ENCODE peak calls at places on chromosomes 7 and 10, in eight cellular contexts. R is fibroblast of lung, W is adrenal gland, Z is cardiac muscle cell, F is colonic mucosa, Q is body of pancreas, E is GM23248, I is lower lobe of right lung. K is an unnamed sample. For H3K27me3 and H3K4me1, the result is how much of the 10 kb centered on the place peaks cover.

GRCh38 chr7:127487381-127487780 is 94.9 kb upstream of the ZNF800 start:
- DNase-seq in W (no peak), R (no peak), I (no peak), Z (no peak), E (no peak), Q (no peak), F (no peak), K (no peak)

GRCh38 chr7:143296686-143297085 is 8.5 kb downstream of the CASP2 start:
- DNase-seq in R (no peak), Z (no peak), Q (no peak), E (no peak), W (no peak), I (no peak), F (no peak), K (no peak)

GRCh38 chr10:78332699-78333098 is 299.0 kb downstream of the RPS24 start:
- DNase-seq in W (no peak), Z (no peak), I (no peak), F (peak), Q (no peak), E (no peak), R (no peak), K (no peak)

GRCh38 chr7:27459021-27459728 is 203.5 kb downstream of the HIBADH start:
- DNase-seq in Q (no peak), I (no peak), Z (no peak), W (peak), R (no peak), E (peak), F (no peak), K (no peak)

GRCh38 chr7:2325028-2325625 is 10.9 kb upstream of the SNX8 start:
- DNase-seq in Q (no peak), E (no peak), Z (no peak), R (no peak), W (peak), F (no peak), I (no peak), K (no peak)

GRCh38 chr10:100419911-100420449 is 42.8 kb upstream of the WNT8B start:
- DNase-seq in W (no peak), E (no peak), F (no peak), Q (no peak), Z (no peak), I (no peak), R (no peak), K (no peak)

GRCh38 chr7:157929671-157930070 is 592.9 kb downstream of the DNAJB6 start:
- DNase-seq in R (no peak), F (no peak), Q (no peak), I (no peak), E (no peak), Z (no peak), W (no peak), K (no peak)

GRCh38 chr7:81284576-81284975 is 365.7 kb upstream of the SEMA3C start:
- DNase-seq in Q (no peak), E (peak), R (peak), F (no peak), Z (no peak), W (no peak), I (no peak), K (no peak)

GRCh38 chr10:89604200-89604599 is 40.8 kb downstream of the PANK1 start:
- DNase-seq in I (no peak), F (no peak), E (no peak), R (no peak), Q (no peak), Z (no peak), W (no peak), K (no peak)

GRCh38 chr10:73802276-73802991 is 9.0 kb downstream of the NDST2 start:
- DNase-seq in E (peak), R (no peak), F (no peak), I (no peak), Z (no peak), W (no peak), Q (no peak), K (peak)

GRCh38 chr7:111265394-111265793 is 174.5 kb downstream of the LRRN3 start:
- DNase-seq in I (no peak), E (no peak), R (no peak), W (no peak), Z (no peak), F (no peak), Q (no peak), K (no peak)

GRCh38 chr7:94182066-94182465 is 177.9 kb upstream of the BET1 start:
- DNase-seq in Z (no peak), W (no peak), Q (no peak), F (no peak), I (no peak), R (peak), E (peak), K (no peak)

GRCh38 chr7:27547401-27547800 is 115.3 kb downstream of the HIBADH start:
- DNase-seq in I (no peak), Q (no peak), Z (no peak), F (no peak), R (peak), E (peak), W (no peak), K (no peak)

GRCh38 chr10:119245272-119245671 is 37.9 kb downstream of the GRK5 start:
- DNase-seq in Q (no peak), I (no peak), R (no peak), Z (no peak), W (no peak), F (no peak), E (no peak), K (no peak)

GRCh38 chr10:7484456-7485266 is 73.8 kb upstream of the SFMBT2 start:
- DNase-seq in F (peak), R (no peak), W (peak), Z (no peak), E (no peak), I (no peak), Q (no peak), K (no peak)

GRCh38 chr10:107924458-107924857 is 760.0 kb upstream of the SORCS1 start:
- DNase-seq in I (no peak), F (no peak), W (no peak), R (no peak), Q (no peak), E (no peak), Z (no peak), K (no peak)

GRCh38 chr7:96361116-96361857 is 39.4 kb upstream of the SLC25A13 start:
- DNase-seq in F (no peak), W (no peak), R (no peak), E (no peak), Z (no peak), Q (no peak), I (no peak), K (no peak)

GRCh38 chr7:19971941-19972340 is 198.5 kb upstream of the TMEM196 start:
- DNase-seq in F (no peak), Q (no peak), R (peak), E (no peak), I (no peak), W (no peak), Z (no peak), K (no peak)

GRCh38 chr7:140039071-140039470 is 23.7 kb downstream of the PARP12 start:
- DNase-seq in W (no peak), F (no peak), Z (no peak), R (no peak), E (no peak), I (no peak), Q (no peak), K (no peak)

GRCh38 chr10:110774069-110775021 is 97.4 kb upstream of the PDCD4 start:
- DNase-seq in Z (no peak), F (no peak), R (peak), I (no peak), W (peak), Q (no peak), E (peak), K (no peak)

GRCh38 chr7:127532151-127532550 is 53.2 kb downstream of the GCC1 start:
- DNase-seq in R (no peak), Q (no peak), E (no peak), W (peak), F (no peak), Z (no peak), I (no peak), K (no peak)

GRCh38 chr7:155269766-155270585 is 27.7 kb upstream of the INSIG1 start:
- DNase-seq in F (no peak), E (no peak), Q (no peak), I (no peak), Z (no peak), R (no peak), W (no peak), K (no peak)

GRCh38 chr10:33521062-33521461 is 186.6 kb upstream of the NRP1 start:
- DNase-seq in Q (no peak), W (no peak), I (no peak), Z (no peak), F (no peak), E (peak), R (peak), K (no peak)

GRCh38 chr10:95423327-95424005 is 132.7 kb upstream of the PDLIM1 start:
- DNase-seq in W (no peak), R (no peak), I (no peak), Z (no peak), F (no peak), Q (no peak), E (no peak), K (no peak)

GRCh38 chr7:47720141-47720906 is 138.4 kb upstream of the TNS3 start:
- DNase-seq in W (peak), Q (peak), F (no peak), Z (no peak), I (no peak), R (peak), E (peak), K (peak)

GRCh38 chr10:32413513-32413912 is 32.4 kb upstream of the CCDC7 start:
- DNase-seq in I (no peak), R (peak), F (no peak), W (peak), E (peak), Z (no peak), Q (no peak), K (no peak)

GRCh38 chr7:105782391-105783063 is 93.9 kb downstream of the ATXN7L1 start:
- DNase-seq in E (peak), Q (no peak), I (no peak), Z (no peak), F (no peak), R (peak), W (peak), K (no peak)

GRCh38 chr7:8065356-8065813 is 96.8 kb downstream of the GLCCI1 start:
- DNase-seq in I (no peak), R (peak), E (peak), W (no peak), Q (no peak), Z (no peak), F (no peak), K (no peak)

GRCh38 chr7:77456711-77457110 is 40.6 kb upstream of the GSAP start:
- DNase-seq in E (no peak), Z (no peak), W (no peak), F (no peak), Q (no peak), R (no peak), I (no peak), K (no peak)

GRCh38 chr10:17257466-17258321 is 29.7 kb downstream of the VIM start:
- DNase-seq in Q (peak), F (peak), R (peak), W (peak), Z (peak), I (no peak), E (peak), K (no peak)

GRCh38 chr10:133476641-133476990 is 22.9 kb downstream of the SCART1 start:
- DNase-seq in W (no peak), I (no peak), R (no peak), Q (no peak), E (no peak), Z (no peak), F (no peak), K (no peak)

DNA sequence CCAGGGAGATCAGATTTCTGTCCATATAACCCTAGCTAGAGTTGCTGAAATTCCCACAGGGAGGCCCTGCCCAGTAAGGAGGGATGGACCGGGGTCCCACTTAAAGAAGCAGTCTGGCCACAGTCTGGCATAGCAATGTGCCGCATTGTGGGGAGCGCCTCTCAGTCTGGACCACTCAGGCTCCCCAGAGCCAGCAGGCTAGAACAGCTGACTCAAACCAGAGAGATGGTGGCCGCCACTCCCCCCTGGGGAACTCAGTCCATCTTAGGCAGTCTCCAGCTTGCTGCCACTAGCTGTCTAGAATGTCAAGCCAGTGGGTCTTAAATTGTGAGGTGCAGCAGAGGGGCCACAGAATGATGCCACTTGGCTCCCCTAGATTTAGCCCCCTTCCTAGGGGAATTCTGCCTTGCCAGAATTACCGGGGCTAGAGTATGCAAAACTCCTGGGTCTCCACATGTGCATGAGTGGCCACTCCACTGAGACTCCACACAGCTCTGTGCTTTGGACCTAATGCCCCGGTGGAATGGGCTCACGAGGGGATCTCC is 133.3 kb upstream of the LANCL2 start:
- DNase-seq in F (no peak), E (no peak), R (no peak), W (no peak), I (no peak), Q (no peak), Z (no peak), K (no peak)
- H3K27me3 ChIP-seq in F (under half), E (under half), R (under half), W (under half), I (under half), Q (under half), Z (under half), K (under half)

DNA sequence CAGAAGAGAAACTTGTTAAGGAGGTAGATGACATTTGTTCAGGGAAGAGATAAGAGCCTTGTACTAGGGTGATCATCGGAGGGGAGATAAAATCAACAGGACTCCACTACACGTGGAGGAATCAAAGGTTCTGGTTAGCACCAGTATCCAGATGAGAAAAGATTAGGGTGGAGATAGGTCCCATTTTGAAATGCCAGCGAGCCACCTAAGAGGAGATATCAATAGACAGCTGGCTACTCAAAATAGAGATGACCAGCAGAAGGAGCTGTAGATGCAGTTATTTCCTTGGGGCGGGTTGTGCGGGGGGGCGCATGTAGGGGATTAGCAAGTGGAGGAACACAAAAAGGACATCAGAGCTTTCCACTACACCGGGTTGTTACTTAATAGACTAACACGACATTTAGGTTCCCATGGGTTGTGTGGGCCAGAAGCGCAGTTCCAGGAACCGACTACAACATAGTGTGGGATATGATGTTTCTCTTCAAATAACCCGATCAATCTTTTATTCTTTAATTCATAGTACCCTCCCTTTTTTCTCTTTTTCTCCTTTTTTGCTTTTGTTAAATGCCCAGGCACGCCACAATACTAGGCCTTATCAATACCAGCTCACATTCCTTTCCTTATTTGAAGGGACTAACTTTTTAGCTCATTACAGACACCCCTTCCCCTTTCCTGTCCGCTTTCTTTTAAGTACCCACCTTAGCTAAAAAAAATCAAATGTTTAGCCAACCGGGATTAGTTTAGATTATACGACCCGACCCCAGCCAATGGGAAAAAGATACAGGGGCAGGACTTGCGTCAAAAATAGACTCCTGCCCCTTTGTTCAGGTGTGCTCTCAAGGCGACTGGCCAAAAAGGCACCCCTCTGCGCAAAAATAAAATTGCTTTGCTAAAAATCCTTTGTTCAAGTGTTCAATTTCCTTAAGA is 2.0 kb upstream of the KIF11 start:
- DNase-seq in F (peak), W (peak), Q (no peak), E (peak), I (peak), Z (peak), R (peak), K (peak)
- H3K4me3 ChIP-seq in F (peak), W (no peak), Q (peak), E (peak), I (peak), Z (peak), R (peak), K (peak)

GRCh38 chr10:102779680-102780079 is 35.9 kb downstream of the WBP1L start:
- DNase-seq in I (no peak), F (no peak), W (no peak), Q (no peak), Z (no peak), R (peak), E (peak), K (no peak)
- H3K4me1 ChIP-seq in I (half or more), F (under half), W (half or more), Q (half or more), Z (half or more), R (under half), E (half or more), K (half or more)

GRCh38 chr10:97196213-97197029 is 10.7 kb upstream of the SLIT1 start:
- DNase-seq in I (peak), W (peak), R (peak), E (peak), Q (peak), Z (peak), F (peak), K (peak)

GRCh38 chr10:97197030-97197500 is 11.3 kb upstream of the SLIT1 start:
- DNase-seq in Z (no peak), R (no peak), W (no peak), I (no peak), Q (no peak), E (peak), F (no peak), K (no peak)

GRCh38 chr10:97195654-97196212 is 10.0 kb upstream of the SLIT1 start:
- DNase-seq in W (no peak), Z (no peak), E (no peak), R (no peak), F (no peak), I (no peak), Q (no peak), K (no peak)

GRCh38 chr10:97190452-97190851 is 4.7 kb upstream of the SLIT1 start:
- DNase-seq in E (no peak), Z (no peak), Q (no peak), I (no peak), R (no peak), F (no peak), W (no peak), K (no peak)

GRCh38 chr10:97192952-97193435 is 7.2 kb upstream of the SLIT1 start:
- DNase-seq in W (no peak), F (no peak), E (no peak), R (no peak), I (no peak), Z (no peak), Q (no peak), K (no peak)
- H3K27me3 ChIP-seq in W (under half), F (under half), E (under half), R (under half), I (under half), Z (under half), Q (under half), K (half or more)

GRCh38 chr7:24653316-24654085 is 80.2 kb downstream of the PALS2 start:
- DNase-seq in F (no peak), R (peak), E (peak), W (no peak), Z (no peak), Q (no peak), I (no peak), K (no peak)
- H3K4me3 ChIP-seq in F (no peak), R (peak), E (peak), W (peak), Z (no peak), Q (no peak), I (peak), K (peak)

GRCh38 chr7:98051118-98051744 is 55.4 kb upstream of the LMTK2 start:
- DNase-seq in Q (peak), F (peak), E (no peak), I (peak), R (no peak), W (no peak), Z (peak), K (no peak)
- H3K4me1 ChIP-seq in Q (under half), F (under half), E (under half), I (under half), R (under half), W (under half), Z (under half), K (under half)

K was measured in left ventricle myocardium inferior.